ENCODE peak calls at places on chromosomes 1 and 21, in nine cellular contexts. B is suprapubic skin, Z is transverse colon, P is stomach, S is tibial nerve, W is K562, E is A549, M is upper lobe of left lung, A is SK-N-SH. D is an unnamed sample.

GRCh38 chr1:59150537-59151386 is 146.1 kb upstream of the FGGY start:
- DNase-seq in B (peak; percentile 85), Z (peak; percentile 68), P (peak; percentile 41), S (peak; percentile 65), W (peak; percentile 37), E (peak; percentile 89), M (no peak), A (peak; percentile 59), D (peak; percentile 74)

GRCh38 chr1:966135-966602 is at the start of gene PLEKHN1:
- DNase-seq in B (no peak), Z (peak; percentile 60), P (peak; percentile 63), S (no peak), W (peak; percentile 63), E (peak; percentile 59), M (peak; percentile 89), A (no peak), D (no peak)

GRCh38 chr1:1761504-1762376 is 16.5 kb downstream of the NADK start:
- DNase-seq in B (no peak), Z (no peak), P (no peak), S (no peak), W (no peak), E (no peak), M (no peak), A (no peak), D (no peak)

GRCh38 chr1:211711313-211711712 is 35.9 kb upstream of the NEK2 start:
- DNase-seq in B (no peak), Z (no peak), P (no peak), S (no peak), W (peak; percentile 47), E (no peak), M (no peak), A (no peak), D (no peak)

GRCh38 chr1:228398741-228399461 is 7.7 kb downstream of the TRIM11 start:
- DNase-seq in B (peak; percentile 73), Z (no peak), P (no peak), S (no peak), W (no peak), E (no peak), M (peak; percentile 29), A (no peak), D (no peak)

GRCh38 chr1:169604781-169605560 is 18.7 kb upstream of the F5 start:
- DNase-seq in B (no peak), Z (no peak), P (no peak), S (no peak), W (no peak), E (no peak), M (no peak), A (no peak), D (no peak)

GRCh38 chr1:203390298-203390697 is 39.4 kb upstream of the FMOD start:
- DNase-seq in B (no peak), Z (no peak), P (no peak), S (no peak), W (no peak), E (no peak), M (no peak), A (no peak), D (no peak)

GRCh38 chr1:117150316-117150715 is 28.8 kb upstream of the TRIM45 start:
- DNase-seq in B (no peak), Z (no peak), P (no peak), S (no peak), W (no peak), E (no peak), M (no peak), A (no peak), D (no peak)

GRCh38 chr1:25927541-25928265 is 21.5 kb upstream of the STMN1 start:
- DNase-seq in B (no peak), Z (no peak), P (no peak), S (no peak), W (peak; percentile 5), E (no peak), M (no peak), A (peak; percentile 74), D (no peak)

GRCh38 chr1:39609618-39610331 is 29.7 kb downstream of the HEYL start:
- DNase-seq in B (no peak), Z (peak; percentile 66), P (peak; percentile 73), S (peak; percentile 24), W (peak; percentile 72), E (peak; percentile 69), M (peak; percentile 93), A (peak; percentile 65), D (peak; percentile 54)

GRCh38 chr1:9401080-9401453 is 108.4 kb downstream of the SPSB1 start:
- DNase-seq in B (no peak), Z (no peak), P (no peak), S (no peak), W (no peak), E (no peak), M (no peak), A (no peak), D (no peak)

GRCh38 chr1:213622365-213623087 is 365.2 kb upstream of the PROX1 start:
- DNase-seq in B (no peak), Z (no peak), P (no peak), S (no peak), W (no peak), E (no peak), M (no peak), A (no peak), D (no peak)

GRCh38 chr1:111738436-111739221 is 566 bp downstream of the INKA2 start:
- DNase-seq in B (no peak), Z (peak; percentile 71), P (peak; percentile 69), S (peak; percentile 38), W (peak; percentile 32), E (peak; percentile 67), M (peak; percentile 92), A (peak; percentile 83), D (peak; percentile 81)

GRCh38 chr1:10791117-10791951 is 5.1 kb downstream of the CASZ1 start:
- DNase-seq in B (no peak), Z (no peak), P (no peak), S (no peak), W (no peak), E (no peak), M (no peak), A (no peak), D (no peak)

GRCh38 chr1:168234846-168235547 is 9.2 kb downstream of the SFT2D2 start:
- DNase-seq in B (no peak), Z (no peak), P (no peak), S (no peak), W (peak; percentile 77), E (peak; percentile 65), M (no peak), A (peak; percentile 51), D (no peak)

GRCh38 chr1:196654271-196654670 is 2.4 kb downstream of the CFH start:
- DNase-seq in B (no peak), Z (no peak), P (no peak), S (no peak), W (no peak), E (no peak), M (no peak), A (no peak), D (no peak)
- TF ChIP-seq EP300 in B (no peak), Z (no peak), P (no peak), S (no peak), W (no peak), E (no peak), M (no peak), A (no peak), D (no peak)

GRCh38 chr21:42836767-42837301 is 42.5 kb downstream of the WDR4 start:
- DNase-seq in B (no peak), Z (no peak), P (peak; percentile 16), S (no peak), W (no peak), E (no peak), M (no peak), A (peak; percentile 18), D (no peak)

GRCh38 chr21:42837421-42838211 is 41.7 kb downstream of the WDR4 start:
- DNase-seq in B (no peak), Z (no peak), P (peak; percentile 21), S (no peak), W (peak; percentile 26), E (no peak), M (peak; percentile 78), A (peak; percentile 43), D (no peak)

GRCh38 chr21:42840411-42841155 is 38.8 kb downstream of the WDR4 start:
- DNase-seq in B (peak; percentile 11), Z (no peak), P (no peak), S (no peak), W (no peak), E (no peak), M (no peak), A (no peak), D (no peak)

GRCh38 chr21:42841156-42841915 is 38.0 kb downstream of the WDR4 start:
- DNase-seq in B (peak; percentile 54), Z (no peak), P (no peak), S (peak; percentile 6), W (no peak), E (no peak), M (no peak), A (peak; percentile 12), D (peak; percentile 5)

DNA sequence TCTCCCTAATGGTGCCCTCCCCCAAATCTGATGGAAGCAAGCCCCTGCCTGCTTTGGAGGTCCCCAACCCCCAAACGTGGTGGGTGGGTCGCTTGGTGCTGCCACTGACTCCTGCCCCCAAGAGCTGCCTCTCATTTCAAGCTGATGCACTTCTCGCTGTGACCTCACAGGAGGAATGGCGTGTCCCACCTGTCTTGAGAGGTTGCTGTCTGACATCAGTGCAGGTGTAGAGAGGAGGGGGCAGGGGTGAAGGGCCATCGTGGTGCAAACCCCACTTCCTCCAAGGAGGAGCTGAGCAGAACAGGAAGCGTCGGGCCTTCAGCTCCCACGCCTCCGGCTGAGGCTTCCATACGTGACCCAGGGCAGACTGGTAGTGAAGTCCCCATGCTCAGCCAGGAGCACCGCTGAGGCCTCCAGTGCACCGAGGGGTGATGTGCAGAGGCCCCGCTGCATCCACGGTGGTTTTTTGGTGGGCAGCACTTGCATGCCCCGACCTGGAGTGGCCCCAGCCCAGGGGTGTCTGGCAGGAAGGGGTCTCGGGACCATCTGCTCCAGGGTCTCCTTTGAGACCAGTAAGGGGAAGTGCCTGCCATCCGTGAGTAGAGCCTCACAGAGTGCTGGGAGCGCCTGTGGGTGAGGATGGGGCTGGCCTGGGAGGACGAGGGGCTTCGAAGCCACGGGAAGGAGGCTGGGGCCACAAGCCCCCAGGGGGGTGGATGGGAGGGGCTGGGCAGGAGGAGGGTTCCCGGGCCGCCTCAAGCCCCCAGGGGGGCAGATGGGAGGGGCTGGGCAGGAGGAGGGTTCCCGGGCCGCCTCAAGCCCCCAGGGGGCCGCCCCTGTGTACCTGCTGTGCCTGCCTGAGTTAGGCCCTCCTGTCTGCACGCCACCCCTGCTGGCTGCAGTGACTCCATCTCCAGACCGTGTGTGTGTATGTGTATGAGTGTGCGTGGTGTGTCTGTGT is 39.8 kb downstream of the WDR4 start:
- DNase-seq in B (peak; percentile 57), Z (no peak), P (peak; percentile 22), S (peak; percentile 4), W (no peak), E (no peak), M (peak; percentile 50), A (peak; percentile 24), D (peak; percentile 5)
- TF ChIP-seq EP300 in B (no peak), Z (no peak), P (no peak), S (no peak), W (no peak), E (no peak), M (no peak), A (no peak), D (no peak)

GRCh38 chr1:67809887-67810286 is 23.4 kb downstream of the GNG12 start:
- DNase-seq in B (no peak), Z (no peak), P (no peak), S (no peak), W (no peak), E (no peak), M (no peak), A (no peak), D (no peak)
- TF ChIP-seq EP300 in B (no peak), Z (no peak), P (no peak), S (no peak), W (no peak), E (no peak), M (no peak), A (no peak), D (no peak)

GRCh38 chr1:29283804-29284195 is 47.5 kb downstream of the PTPRU start:
- DNase-seq in B (peak; percentile 59), Z (no peak), P (no peak), S (no peak), W (no peak), E (no peak), M (no peak), A (no peak), D (no peak)
- TF ChIP-seq EP300 in B (no peak), Z (no peak), P (no peak), S (no peak), W (no peak), E (no peak), M (no peak), A (no peak), D (no peak)